ENCODE peak calls at places on chromosome 18, in six cellular contexts. One of them, this sample, is unnamed.

GRCh38 chr18:8839285-8839684 is 133.9 kb downstream of the MTCL1 start:
- DNase-seq in prostate gland: no peak
- DNase-seq in AG04449: no peak
- DNase-seq in breast epithelium: no peak
- DNase-seq in ovary: peak
- DNase-seq in right cardiac atrium: no peak
- DNase-seq in this sample: no peak

GRCh38 chr18:29874519-29875098 is 1167.9 kb downstream of the DSC3 start:
- DNase-seq in prostate gland: no peak
- DNase-seq in breast epithelium: no peak
- DNase-seq in AG04449: no peak
- DNase-seq in right cardiac atrium: no peak
- DNase-seq in ovary: no peak
- DNase-seq in this sample: no peak

GRCh38 chr18:42155024-42155423 is 200.0 kb downstream of the PIK3C3 start:
- DNase-seq in AG04449: no peak
- DNase-seq in right cardiac atrium: no peak
- DNase-seq in ovary: no peak
- DNase-seq in prostate gland: no peak
- DNase-seq in breast epithelium: no peak
- DNase-seq in this sample: no peak

GRCh38 chr18:67239826-67240225 is 276.7 kb downstream of the DSEL start:
- DNase-seq in ovary: no peak
- DNase-seq in prostate gland: no peak
- DNase-seq in AG04449: no peak
- DNase-seq in breast epithelium: no peak
- DNase-seq in right cardiac atrium: no peak
- DNase-seq in this sample: no peak

GRCh38 chr18:4224031-4224704 is 230.9 kb downstream of the DLGAP1 start:
- DNase-seq in prostate gland: no peak
- DNase-seq in AG04449: no peak
- DNase-seq in right cardiac atrium: no peak
- DNase-seq in ovary: no peak
- DNase-seq in breast epithelium: no peak
- DNase-seq in this sample: no peak

GRCh38 chr18:79855147-79855910 is 57.6 kb downstream of the KCNG2 start:
- DNase-seq in right cardiac atrium: no peak
- DNase-seq in AG04449: no peak
- DNase-seq in prostate gland: no peak
- DNase-seq in ovary: no peak
- DNase-seq in breast epithelium: no peak
- DNase-seq in this sample: no peak

GRCh38 chr18:75344161-75344560 is 83.3 kb downstream of the SMIM21 start:
- DNase-seq in prostate gland: no peak
- DNase-seq in right cardiac atrium: no peak
- DNase-seq in AG04449: no peak
- DNase-seq in breast epithelium: no peak
- DNase-seq in ovary: no peak
- DNase-seq in this sample: no peak

GRCh38 chr18:22228930-22229329 is 59.5 kb downstream of the GATA6 start:
- DNase-seq in right cardiac atrium: no peak
- DNase-seq in prostate gland: no peak
- DNase-seq in AG04449: no peak
- DNase-seq in ovary: no peak
- DNase-seq in breast epithelium: no peak
- DNase-seq in this sample: no peak

GRCh38 chr18:76684265-76684664 is 138.1 kb upstream of the ZNF236 start:
- DNase-seq in right cardiac atrium: no peak
- DNase-seq in ovary: no peak
- DNase-seq in prostate gland: no peak
- DNase-seq in AG04449: no peak
- DNase-seq in breast epithelium: no peak
- DNase-seq in this sample: no peak

GRCh38 chr18:46344416-46345180 is 240.4 kb downstream of the HAUS1 start:
- DNase-seq in AG04449: no peak
- DNase-seq in breast epithelium: no peak
- DNase-seq in right cardiac atrium: no peak
- DNase-seq in ovary: no peak
- DNase-seq in prostate gland: no peak
- DNase-seq in this sample: no peak

GRCh38 chr18:26568926-26569700 is 20.8 kb upstream of the KCTD1 start:
- DNase-seq in right cardiac atrium: no peak
- DNase-seq in prostate gland: no peak
- DNase-seq in ovary: no peak
- DNase-seq in breast epithelium: no peak
- DNase-seq in AG04449: no peak
- DNase-seq in this sample: no peak

GRCh38 chr18:35949903-35950627 is 22.4 kb upstream of the RMP24 start:
- DNase-seq in breast epithelium: peak
- DNase-seq in prostate gland: peak
- DNase-seq in right cardiac atrium: peak
- DNase-seq in AG04449: no peak
- DNase-seq in ovary: peak
- DNase-seq in this sample: peak

GRCh38 chr18:43680096-43680495 is 402.8 kb upstream of the SYT4 start:
- DNase-seq in right cardiac atrium: no peak
- DNase-seq in breast epithelium: no peak
- DNase-seq in prostate gland: no peak
- DNase-seq in AG04449: no peak
- DNase-seq in ovary: no peak
- DNase-seq in this sample: no peak

GRCh38 chr18:68267583-68267982 is 447.3 kb downstream of the TMX3 start:
- DNase-seq in AG04449: peak
- DNase-seq in right cardiac atrium: no peak
- DNase-seq in ovary: no peak
- DNase-seq in breast epithelium: no peak
- DNase-seq in prostate gland: no peak
- DNase-seq in this sample: no peak

GRCh38 chr18:22346342-22346967 is 71.3 kb downstream of the CTAGE1 start:
- DNase-seq in right cardiac atrium: peak
- DNase-seq in AG04449: no peak
- DNase-seq in ovary: peak
- DNase-seq in breast epithelium: no peak
- DNase-seq in prostate gland: peak
- DNase-seq in this sample: peak

GRCh38 chr18:58362027-58362575 is 266.8 kb downstream of the ALPK2 start:
- DNase-seq in ovary: peak
- DNase-seq in breast epithelium: no peak
- DNase-seq in prostate gland: no peak
- DNase-seq in AG04449: peak
- DNase-seq in right cardiac atrium: peak
- DNase-seq in this sample: no peak

GRCh38 chr18:23068692-23069305 is 66.5 kb upstream of the CABLES1 start:
- DNase-seq in breast epithelium: no peak
- DNase-seq in ovary: no peak
- DNase-seq in AG04449: no peak
- DNase-seq in right cardiac atrium: no peak
- DNase-seq in prostate gland: no peak
- DNase-seq in this sample: no peak

GRCh38 chr18:27931563-27931962 is 245.4 kb downstream of the CDH2 start:
- DNase-seq in AG04449: no peak
- DNase-seq in breast epithelium: no peak
- DNase-seq in right cardiac atrium: no peak
- DNase-seq in ovary: no peak
- DNase-seq in prostate gland: no peak
- DNase-seq in this sample: no peak

GRCh38 chr18:58530801-58531200 is 98.1 kb downstream of the ALPK2 start:
- DNase-seq in ovary: no peak
- DNase-seq in right cardiac atrium: no peak
- DNase-seq in prostate gland: no peak
- DNase-seq in breast epithelium: no peak
- DNase-seq in AG04449: no peak
- DNase-seq in this sample: no peak

GRCh38 chr18:41391616-41392610 is 563.1 kb upstream of the PIK3C3 start:
- DNase-seq in ovary: no peak
- DNase-seq in right cardiac atrium: peak
- DNase-seq in prostate gland: peak
- DNase-seq in breast epithelium: no peak
- DNase-seq in AG04449: no peak
- DNase-seq in this sample: peak

GRCh38 chr18:36392163-36392887 is 94.8 kb downstream of the FHOD3 start:
- DNase-seq in prostate gland: no peak
- DNase-seq in breast epithelium: no peak
- DNase-seq in ovary: no peak
- DNase-seq in right cardiac atrium: no peak
- DNase-seq in AG04449: no peak
- DNase-seq in this sample: no peak

GRCh38 chr18:67243799-67244587 is 272.5 kb downstream of the DSEL start:
- DNase-seq in breast epithelium: no peak
- DNase-seq in right cardiac atrium: no peak
- DNase-seq in AG04449: no peak
- DNase-seq in ovary: no peak
- DNase-seq in prostate gland: no peak
- DNase-seq in this sample: no peak

GRCh38 chr18:45602926-45603325 is 12.3 kb upstream of the SLC14A2 start:
- DNase-seq in AG04449: no peak
- DNase-seq in prostate gland: no peak
- DNase-seq in ovary: no peak
- DNase-seq in right cardiac atrium: no peak
- DNase-seq in breast epithelium: no peak
- DNase-seq in this sample: no peak

GRCh38 chr18:9823805-9824473 is 61.8 kb upstream of the TXNDC2 start:
- DNase-seq in breast epithelium: no peak
- DNase-seq in AG04449: no peak
- DNase-seq in prostate gland: no peak
- DNase-seq in ovary: no peak
- DNase-seq in right cardiac atrium: no peak
- DNase-seq in this sample: no peak

GRCh38 chr18:25453556-25454269 is 101.7 kb upstream of the ZNF521 start:
- DNase-seq in prostate gland: no peak
- DNase-seq in right cardiac atrium: peak
- DNase-seq in ovary: no peak
- DNase-seq in AG04449: peak
- DNase-seq in breast epithelium: no peak
- DNase-seq in this sample: no peak

GRCh38 chr18:9619545-9619944 is 5.2 kb upstream of the PPP4R1 start:
- DNase-seq in right cardiac atrium: no peak
- DNase-seq in prostate gland: no peak
- DNase-seq in ovary: no peak
- DNase-seq in breast epithelium: no peak
- DNase-seq in AG04449: no peak
- DNase-seq in this sample: no peak

GRCh38 chr18:65938592-65939372 is 188.0 kb downstream of the CDH7 start:
- DNase-seq in prostate gland: no peak
- DNase-seq in right cardiac atrium: no peak
- DNase-seq in breast epithelium: no peak
- DNase-seq in AG04449: no peak
- DNase-seq in ovary: no peak
- DNase-seq in this sample: no peak

GRCh38 chr18:12423820-12424219 is 16.1 kb downstream of the PRELID3A start:
- DNase-seq in ovary: no peak
- DNase-seq in right cardiac atrium: no peak
- DNase-seq in AG04449: no peak
- DNase-seq in breast epithelium: no peak
- DNase-seq in prostate gland: no peak
- DNase-seq in this sample: no peak

GRCh38 chr18:24600076-24600654 is 139.7 kb downstream of the HRH4 start:
- DNase-seq in AG04449: no peak
- DNase-seq in breast epithelium: no peak
- DNase-seq in right cardiac atrium: no peak
- DNase-seq in ovary: no peak
- DNase-seq in prostate gland: peak
- DNase-seq in this sample: no peak

DNA sequence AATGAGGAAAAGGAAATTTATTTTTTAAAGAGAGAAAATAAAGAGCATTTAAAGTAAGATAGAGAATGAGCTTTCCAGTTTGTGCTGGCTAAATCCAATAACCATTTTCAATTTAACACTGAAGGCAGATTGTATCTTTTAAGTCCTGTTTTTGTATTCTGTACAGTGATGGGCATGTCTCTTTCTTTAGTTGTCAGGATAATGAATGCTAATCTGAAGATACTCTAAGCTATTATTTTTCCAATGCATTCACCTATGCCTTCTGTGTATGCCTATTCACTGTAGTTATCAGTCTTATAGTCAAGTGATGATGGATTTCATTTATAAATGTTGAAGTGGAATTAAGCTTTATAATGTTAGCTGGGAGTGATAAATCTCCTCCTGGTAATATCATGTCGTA is 101.4 kb downstream of the DYNAP start:
- DNase-seq in breast epithelium: no peak
- DNase-seq in AG04449: no peak
- DNase-seq in right cardiac atrium: no peak
- DNase-seq in ovary: no peak
- DNase-seq in prostate gland: no peak
- DNase-seq in this sample: no peak
- H3K4me3 ChIP-seq in breast epithelium: no peak
- H3K4me3 ChIP-seq in AG04449: no peak
- H3K4me3 ChIP-seq in right cardiac atrium: no peak
- H3K4me3 ChIP-seq in ovary: no peak
- H3K4me3 ChIP-seq in prostate gland: no peak
- H3K4me3 ChIP-seq in this sample: no peak

GRCh38 chr18:48100712-48101165 is 170.3 kb upstream of the SMAD2 start:
- DNase-seq in breast epithelium: no peak
- DNase-seq in AG04449: no peak
- DNase-seq in prostate gland: no peak
- DNase-seq in ovary: peak
- DNase-seq in right cardiac atrium: no peak
- DNase-seq in this sample: peak
- H3K4me3 ChIP-seq in breast epithelium: no peak
- H3K4me3 ChIP-seq in AG04449: no peak
- H3K4me3 ChIP-seq in prostate gland: no peak
- H3K4me3 ChIP-seq in ovary: no peak
- H3K4me3 ChIP-seq in right cardiac atrium: no peak
- H3K4me3 ChIP-seq in this sample: no peak

GRCh38 chr18:55587341-55588000 is 521 bp downstream of the TCF4 start:
- DNase-seq in AG04449: no peak
- DNase-seq in prostate gland: no peak
- DNase-seq in breast epithelium: no peak
- DNase-seq in ovary: peak
- DNase-seq in right cardiac atrium: peak
- DNase-seq in this sample: no peak
- H3K4me3 ChIP-seq in AG04449: peak
- H3K4me3 ChIP-seq in prostate gland: peak
- H3K4me3 ChIP-seq in breast epithelium: peak
- H3K4me3 ChIP-seq in ovary: peak
- H3K4me3 ChIP-seq in right cardiac atrium: peak
- H3K4me3 ChIP-seq in this sample: peak

DNA sequence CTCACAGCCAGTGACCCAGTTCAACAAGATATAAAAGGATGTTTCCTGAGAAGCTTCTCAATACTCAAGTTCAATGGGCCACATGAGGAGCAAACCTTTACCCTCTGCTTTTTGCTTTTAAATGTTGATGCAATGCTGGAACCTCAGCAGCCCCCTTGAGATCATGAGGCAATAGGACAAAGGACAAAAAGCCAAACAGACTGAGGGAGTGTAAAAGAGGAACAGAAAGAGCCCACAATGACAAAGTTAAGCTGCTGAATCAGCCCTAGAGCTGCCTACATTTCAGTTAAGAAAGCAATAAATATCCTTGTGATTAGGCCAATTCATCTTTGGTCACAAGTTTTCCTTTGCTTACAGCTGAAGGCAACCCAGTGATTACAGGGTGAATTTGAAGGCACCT is 76.9 kb downstream of the MRO start:
- DNase-seq in AG04449: no peak
- DNase-seq in prostate gland: no peak
- DNase-seq in right cardiac atrium: no peak
- DNase-seq in ovary: no peak
- DNase-seq in breast epithelium: no peak
- DNase-seq in this sample: no peak
- H3K4me3 ChIP-seq in AG04449: no peak
- H3K4me3 ChIP-seq in prostate gland: no peak
- H3K4me3 ChIP-seq in right cardiac atrium: no peak
- H3K4me3 ChIP-seq in ovary: no peak
- H3K4me3 ChIP-seq in breast epithelium: no peak
- H3K4me3 ChIP-seq in this sample: no peak